ENCODE peak calls at places on chromosomes 13 and 19, in five cellular contexts. One of them, this sample, is unnamed.

GRCh38 chr19:40576181-40576584 is 490 bp upstream of the SHKBP1 start:
- DNase-seq in body of pancreas: no peak
- DNase-seq in trophoblast cell: no peak
- DNase-seq in tibial nerve: no peak
- DNase-seq in CD4-positive, alpha-beta memory T cell: no peak
- DNase-seq in this sample: no peak

GRCh38 chr19:49676136-49676689 is 858 bp upstream of the PRMT1 start:
- DNase-seq in body of pancreas: peak
- DNase-seq in trophoblast cell: peak
- DNase-seq in tibial nerve: peak
- DNase-seq in CD4-positive, alpha-beta memory T cell: no peak
- DNase-seq in this sample: peak

GRCh38 chr13:70473912-70474311 is 365.7 kb upstream of the KLHL1 start:
- DNase-seq in body of pancreas: no peak
- DNase-seq in trophoblast cell: no peak
- DNase-seq in tibial nerve: no peak
- DNase-seq in CD4-positive, alpha-beta memory T cell: no peak
- DNase-seq in this sample: no peak

GRCh38 chr13:32407854-32408253 is 20.1 kb downstream of the N4BP2L1 start:
- DNase-seq in body of pancreas: no peak
- DNase-seq in trophoblast cell: no peak
- DNase-seq in tibial nerve: no peak
- DNase-seq in CD4-positive, alpha-beta memory T cell: no peak
- DNase-seq in this sample: no peak

GRCh38 chr13:99978781-99979452 is 2.7 kb upstream of the ZIC2 start:
- DNase-seq in body of pancreas: no peak
- DNase-seq in trophoblast cell: no peak
- DNase-seq in tibial nerve: no peak
- DNase-seq in CD4-positive, alpha-beta memory T cell: peak
- DNase-seq in this sample: no peak

GRCh38 chr19:18029617-18030338 is 21.8 kb downstream of the ARRDC2 start:
- DNase-seq in body of pancreas: peak
- DNase-seq in trophoblast cell: no peak
- DNase-seq in tibial nerve: no peak
- DNase-seq in CD4-positive, alpha-beta memory T cell: no peak
- DNase-seq in this sample: no peak

GRCh38 chr13:33139186-33139585 is 123.0 kb downstream of the KL start:
- DNase-seq in body of pancreas: peak
- DNase-seq in trophoblast cell: no peak
- DNase-seq in tibial nerve: peak
- DNase-seq in CD4-positive, alpha-beta memory T cell: no peak
- DNase-seq in this sample: no peak

GRCh38 chr13:43061496-43062280 is 38.3 kb downstream of the DNAJC15 start:
- DNase-seq in body of pancreas: no peak
- DNase-seq in trophoblast cell: peak
- DNase-seq in tibial nerve: no peak
- DNase-seq in CD4-positive, alpha-beta memory T cell: no peak
- DNase-seq in this sample: no peak

GRCh38 chr19:50178859-50179537 is 15.9 kb upstream of the IZUMO2 start:
- DNase-seq in body of pancreas: no peak
- DNase-seq in trophoblast cell: no peak
- DNase-seq in tibial nerve: no peak
- DNase-seq in CD4-positive, alpha-beta memory T cell: no peak
- DNase-seq in this sample: no peak

DNA sequence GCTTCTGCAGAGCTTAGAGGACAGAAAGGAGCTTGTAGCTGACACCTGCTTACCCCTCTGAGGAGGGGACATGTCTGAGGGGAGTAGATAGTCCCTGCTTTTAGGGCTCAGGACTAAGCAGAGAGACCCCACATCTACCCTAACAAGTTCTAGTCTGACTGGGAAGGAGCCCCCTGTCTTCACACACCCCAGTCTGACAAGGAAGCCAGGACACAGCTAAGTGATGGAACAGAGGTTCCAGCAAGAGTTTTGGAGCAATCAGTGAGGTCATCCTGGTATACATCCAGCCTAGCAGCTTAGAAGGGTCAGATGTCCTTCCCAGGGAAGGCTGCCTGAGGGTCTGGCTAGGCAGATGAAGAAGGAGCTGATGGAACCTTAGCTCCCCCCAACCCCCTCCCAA is 15.0 kb downstream of the PAF1 start:
- DNase-seq in body of pancreas: no peak
- DNase-seq in trophoblast cell: no peak
- DNase-seq in tibial nerve: no peak
- DNase-seq in CD4-positive, alpha-beta memory T cell: no peak
- DNase-seq in this sample: no peak
- H3K4me3 ChIP-seq in body of pancreas: no peak
- H3K4me3 ChIP-seq in trophoblast cell: no peak
- H3K4me3 ChIP-seq in tibial nerve: no peak
- H3K4me3 ChIP-seq in CD4-positive, alpha-beta memory T cell: no peak
- H3K4me3 ChIP-seq in this sample: no peak

GRCh38 chr19:4060621-4061177 is 6.0 kb downstream of the ZBTB7A start:
- DNase-seq in body of pancreas: peak
- DNase-seq in trophoblast cell: no peak
- DNase-seq in tibial nerve: no peak
- DNase-seq in CD4-positive, alpha-beta memory T cell: no peak
- DNase-seq in this sample: no peak
- H3K4me3 ChIP-seq in body of pancreas: no peak
- H3K4me3 ChIP-seq in trophoblast cell: no peak
- H3K4me3 ChIP-seq in tibial nerve: no peak
- H3K4me3 ChIP-seq in CD4-positive, alpha-beta memory T cell: no peak
- H3K4me3 ChIP-seq in this sample: no peak

DNA sequence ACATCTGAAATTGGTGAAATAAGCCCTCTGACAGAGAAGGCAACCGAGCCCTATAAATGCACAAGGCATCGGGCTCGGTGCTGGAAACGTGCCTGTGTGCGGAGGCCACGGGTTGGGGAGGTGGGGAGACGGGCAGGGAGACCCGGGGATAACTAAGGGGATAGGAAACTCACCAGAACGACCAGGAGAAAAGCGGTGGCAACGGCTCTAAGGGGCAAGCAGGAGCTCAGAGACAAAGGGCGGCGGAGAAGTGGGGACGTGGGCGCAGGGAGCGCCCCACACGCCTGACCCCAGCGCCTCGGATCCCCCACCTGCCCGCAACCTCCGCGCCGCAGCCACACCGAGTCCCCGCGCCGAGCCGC is 547 bp downstream of the SLC1A6 start:
- DNase-seq in body of pancreas: no peak
- DNase-seq in trophoblast cell: no peak
- DNase-seq in tibial nerve: no peak
- DNase-seq in CD4-positive, alpha-beta memory T cell: no peak
- DNase-seq in this sample: no peak
- H3K4me3 ChIP-seq in body of pancreas: no peak
- H3K4me3 ChIP-seq in trophoblast cell: peak
- H3K4me3 ChIP-seq in tibial nerve: no peak
- H3K4me3 ChIP-seq in CD4-positive, alpha-beta memory T cell: no peak
- H3K4me3 ChIP-seq in this sample: no peak

DNA sequence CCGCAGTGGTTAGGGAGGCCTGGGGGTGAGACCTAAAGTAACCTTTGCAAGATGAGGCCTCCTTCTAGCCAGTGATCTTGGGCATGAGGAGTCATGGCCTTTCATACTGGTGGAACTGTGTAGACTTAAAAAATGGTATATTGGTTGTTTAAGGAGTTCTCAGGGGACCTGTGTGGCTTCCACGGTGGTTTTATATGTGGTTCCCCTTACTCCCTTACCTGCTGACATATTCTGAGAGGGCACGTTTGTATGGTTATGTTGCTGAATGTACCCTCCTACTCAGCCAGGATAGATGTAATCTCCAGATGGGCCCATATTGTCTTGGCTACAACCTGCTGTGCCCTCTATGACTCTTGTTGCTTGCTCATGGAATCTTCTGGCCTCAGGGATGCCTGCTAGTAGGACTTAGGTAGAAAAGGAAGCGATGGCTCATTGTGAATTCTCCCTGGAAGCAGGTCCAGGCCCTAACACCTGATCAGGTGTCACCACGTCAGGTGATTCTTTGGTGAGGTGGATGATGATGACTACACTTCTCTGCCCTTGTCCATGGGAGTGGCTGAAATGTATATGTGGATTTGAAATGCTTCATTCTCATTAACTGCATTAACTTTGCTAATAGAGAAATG is 1.8 kb downstream of the ZNF460 start:
- DNase-seq in body of pancreas: no peak
- DNase-seq in trophoblast cell: no peak
- DNase-seq in tibial nerve: no peak
- DNase-seq in CD4-positive, alpha-beta memory T cell: no peak
- DNase-seq in this sample: no peak
- H3K4me3 ChIP-seq in body of pancreas: no peak
- H3K4me3 ChIP-seq in trophoblast cell: no peak
- H3K4me3 ChIP-seq in tibial nerve: no peak
- H3K4me3 ChIP-seq in CD4-positive, alpha-beta memory T cell: peak
- H3K4me3 ChIP-seq in this sample: peak

This sample was measured in Jurkat, Clone E6-1.